ENCODE peak calls at places on chromosome 1, in eight cellular contexts. One of them, this sample, is unnamed.

GRCh38 chr1:41898191-41898713 is 20.5 kb downstream of the HIVEP3 start:
- DNase-seq in HFF-Myc: peak
- DNase-seq in transverse colon: peak
- DNase-seq in ascending aorta: no peak
- DNase-seq in cardiac muscle cell: no peak
- DNase-seq in heart right ventricle: no peak
- DNase-seq in IMR-90: peak
- DNase-seq in colonic mucosa: no peak
- DNase-seq in this sample: no peak

GRCh38 chr1:169484107-169484506 is 1.6 kb downstream of the SLC19A2 start:
- DNase-seq in HFF-Myc: no peak
- DNase-seq in transverse colon: no peak
- DNase-seq in ascending aorta: no peak
- DNase-seq in cardiac muscle cell: peak
- DNase-seq in heart right ventricle: no peak
- DNase-seq in IMR-90: no peak
- DNase-seq in colonic mucosa: no peak
- DNase-seq in this sample: no peak

GRCh38 chr1:43531453-43531905 is 796 bp downstream of the PTPRF start:
- DNase-seq in HFF-Myc: no peak
- DNase-seq in transverse colon: peak
- DNase-seq in ascending aorta: no peak
- DNase-seq in cardiac muscle cell: peak
- DNase-seq in heart right ventricle: no peak
- DNase-seq in IMR-90: no peak
- DNase-seq in colonic mucosa: peak
- DNase-seq in this sample: no peak

GRCh38 chr1:194081444-194081843 is 895.0 kb upstream of the B3GALT2 start:
- DNase-seq in HFF-Myc: no peak
- DNase-seq in transverse colon: no peak
- DNase-seq in ascending aorta: no peak
- DNase-seq in cardiac muscle cell: no peak
- DNase-seq in heart right ventricle: no peak
- DNase-seq in IMR-90: no peak
- DNase-seq in colonic mucosa: no peak
- DNase-seq in this sample: no peak

GRCh38 chr1:38538834-38539233 is 320.7 kb downstream of the RRAGC start:
- DNase-seq in HFF-Myc: no peak
- DNase-seq in transverse colon: no peak
- DNase-seq in ascending aorta: no peak
- DNase-seq in cardiac muscle cell: no peak
- DNase-seq in heart right ventricle: no peak
- DNase-seq in IMR-90: no peak
- DNase-seq in colonic mucosa: no peak
- DNase-seq in this sample: no peak

GRCh38 chr1:110384581-110385321 is 6.1 kb downstream of the SLC16A4 start:
- DNase-seq in HFF-Myc: no peak
- DNase-seq in transverse colon: peak
- DNase-seq in ascending aorta: no peak
- DNase-seq in cardiac muscle cell: no peak
- DNase-seq in heart right ventricle: no peak
- DNase-seq in IMR-90: no peak
- DNase-seq in colonic mucosa: peak
- DNase-seq in this sample: no peak

GRCh38 chr1:26959722-26960624 is at the start of gene KDF1:
- DNase-seq in HFF-Myc: no peak
- DNase-seq in transverse colon: peak
- DNase-seq in ascending aorta: no peak
- DNase-seq in cardiac muscle cell: peak
- DNase-seq in heart right ventricle: no peak
- DNase-seq in IMR-90: no peak
- DNase-seq in colonic mucosa: peak
- DNase-seq in this sample: no peak

GRCh38 chr1:205435904-205436573 is 14.2 kb upstream of the LEMD1 start:
- DNase-seq in HFF-Myc: no peak
- DNase-seq in transverse colon: no peak
- DNase-seq in ascending aorta: peak
- DNase-seq in cardiac muscle cell: peak
- DNase-seq in heart right ventricle: no peak
- DNase-seq in IMR-90: no peak
- DNase-seq in colonic mucosa: no peak
- DNase-seq in this sample: no peak

GRCh38 chr1:221858758-221859157 is 116.9 kb upstream of the DUSP10 start:
- DNase-seq in HFF-Myc: no peak
- DNase-seq in transverse colon: no peak
- DNase-seq in ascending aorta: no peak
- DNase-seq in cardiac muscle cell: no peak
- DNase-seq in heart right ventricle: no peak
- DNase-seq in IMR-90: peak
- DNase-seq in colonic mucosa: no peak
- DNase-seq in this sample: peak

GRCh38 chr1:109802136-109802900 is 38.6 kb upstream of the EPS8L3 start:
- DNase-seq in HFF-Myc: no peak
- DNase-seq in transverse colon: no peak
- DNase-seq in ascending aorta: peak
- DNase-seq in cardiac muscle cell: no peak
- DNase-seq in heart right ventricle: no peak
- DNase-seq in IMR-90: no peak
- DNase-seq in colonic mucosa: peak
- DNase-seq in this sample: no peak

GRCh38 chr1:115593365-115594259 is 48.2 kb upstream of the VANGL1 start:
- DNase-seq in HFF-Myc: no peak
- DNase-seq in transverse colon: no peak
- DNase-seq in ascending aorta: no peak
- DNase-seq in cardiac muscle cell: no peak
- DNase-seq in heart right ventricle: no peak
- DNase-seq in IMR-90: no peak
- DNase-seq in colonic mucosa: no peak
- DNase-seq in this sample: no peak

GRCh38 chr1:182035097-182035770 is 26.3 kb downstream of the ZNF648 start:
- DNase-seq in HFF-Myc: no peak
- DNase-seq in transverse colon: no peak
- DNase-seq in ascending aorta: no peak
- DNase-seq in cardiac muscle cell: no peak
- DNase-seq in heart right ventricle: no peak
- DNase-seq in IMR-90: no peak
- DNase-seq in colonic mucosa: no peak
- DNase-seq in this sample: no peak

GRCh38 chr1:244049142-244049968 is 1.7 kb upstream of the ZBTB18 start:
- DNase-seq in HFF-Myc: no peak
- DNase-seq in transverse colon: peak
- DNase-seq in ascending aorta: no peak
- DNase-seq in cardiac muscle cell: peak
- DNase-seq in heart right ventricle: peak
- DNase-seq in IMR-90: no peak
- DNase-seq in colonic mucosa: peak
- DNase-seq in this sample: no peak

GRCh38 chr1:12810691-12811408 is 19.7 kb downstream of the PRAMEF1 start:
- DNase-seq in HFF-Myc: no peak
- DNase-seq in transverse colon: no peak
- DNase-seq in ascending aorta: no peak
- DNase-seq in cardiac muscle cell: no peak
- DNase-seq in heart right ventricle: no peak
- DNase-seq in IMR-90: no peak
- DNase-seq in colonic mucosa: no peak
- DNase-seq in this sample: no peak

GRCh38 chr1:230976825-230977747 is 1.6 kb downstream of the TTC13 start:
- DNase-seq in HFF-Myc: no peak
- DNase-seq in transverse colon: no peak
- DNase-seq in ascending aorta: no peak
- DNase-seq in cardiac muscle cell: no peak
- DNase-seq in heart right ventricle: no peak
- DNase-seq in IMR-90: no peak
- DNase-seq in colonic mucosa: peak
- DNase-seq in this sample: no peak
- H3K4me3 ChIP-seq in HFF-Myc: peak
- H3K4me3 ChIP-seq in transverse colon: peak
- H3K4me3 ChIP-seq in ascending aorta: peak
- H3K4me3 ChIP-seq in cardiac muscle cell: no peak
- H3K4me3 ChIP-seq in heart right ventricle: peak
- H3K4me3 ChIP-seq in IMR-90: no peak
- H3K4me3 ChIP-seq in colonic mucosa: peak
- H3K4me3 ChIP-seq in this sample: no peak

DNA sequence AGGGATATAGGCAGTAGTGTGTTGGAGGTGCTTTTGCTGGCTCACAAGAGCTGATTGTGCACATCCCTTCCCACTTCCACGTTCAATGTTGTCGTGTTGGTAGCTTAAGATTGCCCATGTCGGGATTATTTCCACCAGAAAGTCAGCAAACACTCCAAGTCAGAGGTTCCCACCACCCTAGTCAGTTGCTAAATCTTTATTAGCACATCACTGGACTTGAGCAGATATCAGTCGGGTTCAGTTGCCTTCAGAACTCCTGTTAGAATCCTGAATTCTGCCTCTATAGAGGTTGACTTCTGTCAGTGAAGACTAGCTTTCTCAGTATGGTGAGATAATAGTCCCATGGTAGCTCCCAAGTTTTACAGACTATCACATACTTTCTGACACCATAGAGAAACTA is 10.5 kb downstream of the AGL start:
- DNase-seq in HFF-Myc: no peak
- DNase-seq in transverse colon: no peak
- DNase-seq in ascending aorta: no peak
- DNase-seq in cardiac muscle cell: no peak
- DNase-seq in heart right ventricle: no peak
- DNase-seq in IMR-90: no peak
- DNase-seq in colonic mucosa: no peak
- DNase-seq in this sample: no peak
- H3K4me3 ChIP-seq in HFF-Myc: no peak
- H3K4me3 ChIP-seq in transverse colon: no peak
- H3K4me3 ChIP-seq in ascending aorta: no peak
- H3K4me3 ChIP-seq in cardiac muscle cell: no peak
- H3K4me3 ChIP-seq in heart right ventricle: no peak
- H3K4me3 ChIP-seq in IMR-90: no peak
- H3K4me3 ChIP-seq in colonic mucosa: no peak
- H3K4me3 ChIP-seq in this sample: no peak

GRCh38 chr1:36471830-36472641 is 7.9 kb upstream of the MRPS15 start:
- DNase-seq in HFF-Myc: no peak
- DNase-seq in transverse colon: no peak
- DNase-seq in ascending aorta: no peak
- DNase-seq in cardiac muscle cell: no peak
- DNase-seq in heart right ventricle: no peak
- DNase-seq in IMR-90: no peak
- DNase-seq in colonic mucosa: no peak
- DNase-seq in this sample: no peak
- H3K4me3 ChIP-seq in HFF-Myc: no peak
- H3K4me3 ChIP-seq in transverse colon: no peak
- H3K4me3 ChIP-seq in ascending aorta: no peak
- H3K4me3 ChIP-seq in cardiac muscle cell: no peak
- H3K4me3 ChIP-seq in heart right ventricle: no peak
- H3K4me3 ChIP-seq in IMR-90: no peak
- H3K4me3 ChIP-seq in colonic mucosa: no peak
- H3K4me3 ChIP-seq in this sample: no peak

GRCh38 chr1:1428174-1428573 is 7.1 kb upstream of the ANKRD65 start:
- DNase-seq in HFF-Myc: no peak
- DNase-seq in transverse colon: no peak
- DNase-seq in ascending aorta: no peak
- DNase-seq in cardiac muscle cell: no peak
- DNase-seq in heart right ventricle: no peak
- DNase-seq in IMR-90: no peak
- DNase-seq in colonic mucosa: no peak
- DNase-seq in this sample: no peak

GRCh38 chr1:1431006-1431844 is 4.3 kb upstream of the VWA1 start:
- DNase-seq in HFF-Myc: no peak
- DNase-seq in transverse colon: no peak
- DNase-seq in ascending aorta: no peak
- DNase-seq in cardiac muscle cell: no peak
- DNase-seq in heart right ventricle: no peak
- DNase-seq in IMR-90: no peak
- DNase-seq in colonic mucosa: no peak
- DNase-seq in this sample: no peak

GRCh38 chr1:1431845-1432565 is 3.5 kb upstream of the VWA1 start:
- DNase-seq in HFF-Myc: no peak
- DNase-seq in transverse colon: peak
- DNase-seq in ascending aorta: no peak
- DNase-seq in cardiac muscle cell: peak
- DNase-seq in heart right ventricle: peak
- DNase-seq in IMR-90: no peak
- DNase-seq in colonic mucosa: peak
- DNase-seq in this sample: no peak

GRCh38 chr1:1429671-1430073 is 5.8 kb upstream of the VWA1 start:
- DNase-seq in HFF-Myc: no peak
- DNase-seq in transverse colon: no peak
- DNase-seq in ascending aorta: no peak
- DNase-seq in cardiac muscle cell: no peak
- DNase-seq in heart right ventricle: no peak
- DNase-seq in IMR-90: peak
- DNase-seq in colonic mucosa: no peak
- DNase-seq in this sample: no peak

DNA sequence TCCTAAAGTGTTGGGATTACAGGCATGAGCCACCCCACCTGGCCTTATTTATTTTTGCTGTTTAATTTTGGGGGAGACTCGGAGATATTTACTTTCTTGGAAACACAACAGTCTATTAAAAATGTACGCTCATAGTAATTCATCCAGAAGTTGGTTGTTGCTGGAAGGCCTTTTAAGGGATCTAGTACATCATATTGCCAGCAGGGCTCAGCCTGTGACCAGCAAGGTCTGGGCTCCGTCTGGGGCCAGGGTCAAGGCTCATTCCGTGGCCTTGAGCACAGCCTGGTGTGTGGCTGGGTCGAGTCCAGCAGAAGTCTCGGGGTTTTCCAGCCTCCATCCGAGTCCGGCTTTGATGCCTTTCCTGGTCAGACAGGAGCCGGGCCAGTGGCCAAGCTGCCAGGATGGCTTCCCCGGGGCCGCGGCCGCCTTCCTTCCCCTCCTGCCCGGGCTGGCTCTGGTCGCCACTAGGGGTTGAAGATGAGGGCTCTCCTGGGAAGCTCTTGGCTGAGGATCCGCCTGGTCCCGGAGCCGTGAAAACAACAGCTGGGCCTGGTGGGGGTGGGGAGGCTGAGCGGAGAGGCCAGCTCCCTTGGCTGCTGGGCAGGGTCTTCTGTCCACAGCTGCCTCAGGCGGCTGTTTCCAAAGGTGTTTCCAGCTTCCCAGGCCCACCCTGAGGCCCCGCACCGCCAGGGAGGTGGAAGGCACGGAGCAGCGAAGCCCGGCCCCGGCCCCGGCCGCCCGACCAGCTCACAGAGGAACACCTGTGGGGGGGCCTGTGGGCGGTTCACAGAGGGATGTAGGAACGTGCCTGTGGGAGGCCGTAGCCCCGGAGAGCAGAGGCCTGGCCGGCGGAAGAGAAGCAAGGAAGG is 5.1 kb upstream of the VWA1 start:
- DNase-seq in HFF-Myc: no peak
- DNase-seq in transverse colon: no peak
- DNase-seq in ascending aorta: peak
- DNase-seq in cardiac muscle cell: peak
- DNase-seq in heart right ventricle: peak
- DNase-seq in IMR-90: peak
- DNase-seq in colonic mucosa: peak
- DNase-seq in this sample: no peak
- H3K4me3 ChIP-seq in HFF-Myc: no peak
- H3K4me3 ChIP-seq in transverse colon: no peak
- H3K4me3 ChIP-seq in ascending aorta: no peak
- H3K4me3 ChIP-seq in cardiac muscle cell: no peak
- H3K4me3 ChIP-seq in heart right ventricle: peak
- H3K4me3 ChIP-seq in IMR-90: no peak
- H3K4me3 ChIP-seq in colonic mucosa: no peak
- H3K4me3 ChIP-seq in this sample: no peak

This sample was measured in skeletal muscle cell.